ENCODE peak calls at places on chromosomes 3 and 15, in nine cellular contexts. Q is CD8-positive, alpha-beta memory T cell; L is HCT116; D is fibroblast of lung; Z is ovary; J is mesenchymal stem cell; M is PC-3; X is CD4-positive, alpha-beta memory T cell; C is IMR-90. T is an unnamed sample.

GRCh38 chr3:72973031-72973723 is 23.4 kb upstream of the PPP4R2 start:
- DNase-seq in Q (no peak), L (no peak), D (no peak), Z (no peak), J (peak; percentile 72), M (no peak), X (no peak), C (peak; percentile 19), T (no peak)

GRCh38 chr15:62711691-62712454 is 330.7 kb upstream of the TPM1 start:
- DNase-seq in Q (no peak), L (no peak), D (peak; percentile 68), Z (no peak), J (peak; percentile 55), M (peak; percentile 49), X (no peak), C (peak; percentile 51), T (no peak)

GRCh38 chr15:40381818-40382529 is 547 bp upstream of the KNSTRN start:
- DNase-seq in Q (no peak), L (no peak), D (no peak), Z (no peak), J (no peak), M (no peak), X (no peak), C (no peak), T (no peak)

GRCh38 chr15:42890161-42890913 is 30.2 kb downstream of the TTBK2 start:
- DNase-seq in Q (no peak), L (no peak), D (peak; percentile 98), Z (no peak), J (peak; percentile 30), M (peak; percentile 71), X (no peak), C (peak; percentile 88), T (peak; percentile 49)

GRCh38 chr15:101193781-101194180 is 58.1 kb downstream of the CHSY1 start:
- DNase-seq in Q (no peak), L (no peak), D (no peak), Z (no peak), J (no peak), M (no peak), X (no peak), C (no peak), T (no peak)

GRCh38 chr3:155076888-155077287 is 3.2 kb upstream of the MME start:
- DNase-seq in Q (no peak), L (no peak), D (no peak), Z (no peak), J (no peak), M (peak; percentile 34), X (no peak), C (peak; percentile 52), T (no peak)

GRCh38 chr3:12484983-12485327 is 675 bp downstream of the TSEN2 start:
- DNase-seq in Q (no peak), L (no peak), D (no peak), Z (no peak), J (no peak), M (no peak), X (no peak), C (no peak), T (no peak)

GRCh38 chr3:127542441-127542952 is 48.0 kb downstream of the TPRA1 start:
- DNase-seq in Q (no peak), L (no peak), D (no peak), Z (no peak), J (no peak), M (no peak), X (no peak), C (no peak), T (no peak)

GRCh38 chr3:41163399-41163798 is 35.9 kb upstream of the CTNNB1 start:
- DNase-seq in Q (no peak), L (no peak), D (no peak), Z (no peak), J (peak; percentile 89), M (no peak), X (no peak), C (no peak), T (no peak)

GRCh38 chr3:49133226-49133951 is 539 bp upstream of the LAMB2 start:
- DNase-seq in Q (no peak), L (peak; percentile 74), D (peak; percentile 93), Z (peak; percentile 88), J (peak; percentile 94), M (peak; percentile 90), X (no peak), C (peak; percentile 85), T (peak; percentile 69)

GRCh38 chr15:35470441-35470840 is 75.5 kb downstream of the DPH6 start:
- DNase-seq in Q (no peak), L (no peak), D (no peak), Z (no peak), J (no peak), M (no peak), X (no peak), C (no peak), T (no peak)

GRCh38 chr15:49215768-49216739 is 46.0 kb downstream of the GALK2 start:
- DNase-seq in Q (no peak), L (peak; percentile 16), D (peak; percentile 26), Z (no peak), J (no peak), M (peak; percentile 42), X (no peak), C (no peak), T (no peak)

GRCh38 chr3:148131990-148132638 is 565.6 kb upstream of the AGTR1 start:
- DNase-seq in Q (no peak), L (no peak), D (peak; percentile 19), Z (no peak), J (no peak), M (no peak), X (no peak), C (peak; percentile 2), T (no peak)

GRCh38 chr3:39317571-39318169 is 11.8 kb upstream of the CCR8 start:
- DNase-seq in Q (no peak), L (no peak), D (no peak), Z (no peak), J (no peak), M (peak; percentile 32), X (no peak), C (no peak), T (no peak)

GRCh38 chr3:16377196-16377595 is 112.2 kb downstream of the OXNAD1 start:
- DNase-seq in Q (peak; percentile 58), L (no peak), D (no peak), Z (no peak), J (no peak), M (no peak), X (peak; percentile 42), C (no peak), T (no peak)

GRCh38 chr3:146165844-146166243 is 4.9 kb upstream of the PLOD2 start:
- DNase-seq in Q (no peak), L (no peak), D (no peak), Z (no peak), J (no peak), M (no peak), X (no peak), C (no peak), T (no peak)

GRCh38 chr3:146164951-146165350 is 4.0 kb upstream of the PLOD2 start:
- DNase-seq in Q (no peak), L (no peak), D (no peak), Z (no peak), J (no peak), M (no peak), X (no peak), C (no peak), T (no peak)

GRCh38 chr3:146164506-146164905 is 3.5 kb upstream of the PLOD2 start:
- DNase-seq in Q (no peak), L (no peak), D (no peak), Z (no peak), J (no peak), M (peak; percentile 51), X (no peak), C (no peak), T (no peak)

GRCh38 chr3:146165370-146165769 is 4.4 kb upstream of the PLOD2 start:
- DNase-seq in Q (no peak), L (no peak), D (peak; percentile 96), Z (no peak), J (no peak), M (peak; percentile 94), X (no peak), C (peak; percentile 85), T (no peak)

GRCh38 chr3:146166450-146167222 is 5.7 kb upstream of the PLOD2 start:
- DNase-seq in Q (no peak), L (no peak), D (peak; percentile 95), Z (no peak), J (peak; percentile 37), M (peak; percentile 93), X (no peak), C (peak; percentile 83), T (no peak)
- H3K4me3 ChIP-seq in Q (no peak overlapping the region), L (no peak overlapping the region), D (no peak overlapping the region), Z (no peak overlapping the region), J (no peak overlapping the region), M (peak overlapping the region; percentile 11), X (no peak overlapping the region), C (no peak overlapping the region), T (no peak overlapping the region)

GRCh38 chr3:46209053-46209452 is 940 bp upstream of the CCR1 start:
- DNase-seq in Q (no peak), L (no peak), D (no peak), Z (no peak), J (no peak), M (no peak), X (no peak), C (no peak), T (no peak)
- H3K27me3 ChIP-seq in Q (no peaks in the 10 kb centered on the region), L (peaks cover 7% of the 10 kb centered on the region), D (no peaks in the 10 kb centered on the region), Z (no peaks in the 10 kb centered on the region), J (peaks cover 29% of the 10 kb centered on the region), M (no peaks in the 10 kb centered on the region), X (no peaks in the 10 kb centered on the region), C (peaks cover 20% of the 10 kb centered on the region), T (peaks cover 12% of the 10 kb centered on the region)

DNA sequence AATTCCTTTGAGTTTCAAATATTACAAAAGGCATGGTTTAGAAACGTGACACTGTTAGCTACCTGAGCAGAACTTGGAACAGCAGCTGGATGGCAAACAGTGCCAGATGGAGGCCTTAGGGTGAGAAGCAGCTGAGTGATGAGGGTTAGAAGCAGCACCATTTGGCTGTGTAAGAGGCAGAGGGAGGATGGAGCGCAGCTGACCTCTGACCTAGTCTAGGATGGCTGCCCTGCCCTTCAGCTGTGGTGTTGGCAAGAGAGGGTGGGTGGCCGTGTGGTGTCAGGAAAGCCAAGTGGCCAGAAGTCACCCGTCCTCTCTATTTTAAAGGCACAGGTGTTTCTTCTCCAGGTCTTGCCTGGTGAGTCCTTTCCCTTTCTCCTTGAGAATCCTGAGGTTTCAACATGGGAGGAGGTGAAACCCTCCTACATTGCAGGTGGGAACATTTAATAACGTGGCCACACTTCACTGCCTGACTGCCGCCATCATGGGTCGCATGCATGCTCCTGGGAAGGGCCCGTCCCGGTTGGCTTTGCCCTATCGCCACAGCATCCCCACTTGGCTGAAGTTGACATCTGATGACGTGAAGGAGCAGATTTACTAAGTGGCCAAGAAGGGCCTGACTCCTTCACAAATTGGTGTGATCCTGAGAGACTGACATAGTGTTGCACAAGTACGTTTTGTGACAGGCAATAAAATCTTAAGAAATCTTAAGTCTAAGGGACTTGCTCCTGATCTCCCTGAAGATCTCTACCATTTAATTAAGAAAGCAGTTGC is 17.6 kb downstream of the BCL2L10 start:
- DNase-seq in Q (no peak), L (no peak), D (no peak), Z (no peak), J (no peak), M (no peak), X (no peak), C (no peak), T (no peak)
- H3K4me3 ChIP-seq in Q (no peak overlapping the region), L (no peak overlapping the region), D (no peak overlapping the region), Z (no peak overlapping the region), J (no peak overlapping the region), M (no peak overlapping the region), X (no peak overlapping the region), C (no peak overlapping the region), T (no peak overlapping the region)

DNA sequence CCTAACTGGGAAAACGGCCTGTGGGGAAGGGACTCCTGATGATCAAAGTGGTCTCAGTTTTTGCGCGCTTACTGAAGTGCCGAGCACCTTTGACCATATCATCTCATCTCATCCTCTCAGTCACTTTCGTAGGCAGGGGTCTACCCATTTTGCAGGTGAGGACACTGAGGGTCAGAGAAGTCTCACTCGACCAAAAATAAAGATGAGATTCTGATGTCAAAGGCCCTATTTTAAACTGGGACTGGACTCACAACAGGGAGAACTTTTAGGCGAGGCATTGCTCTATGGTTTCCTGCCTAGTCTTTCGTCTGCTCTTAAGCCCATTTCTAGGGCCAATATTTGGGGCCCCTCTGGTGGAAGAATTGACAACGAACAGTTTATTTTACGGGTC is 830 bp downstream of the SLC6A11 start:
- DNase-seq in Q (no peak), L (no peak), D (no peak), Z (no peak), J (no peak), M (peak; percentile 43), X (no peak), C (no peak), T (no peak)
- H3K27me3 ChIP-seq in Q (no peaks in the 10 kb centered on the region), L (peaks cover 37% of the 10 kb centered on the region), D (peaks cover 5% of the 10 kb centered on the region), Z (no peaks in the 10 kb centered on the region), J (no peaks in the 10 kb centered on the region), M (no peaks in the 10 kb centered on the region), X (peaks cover 3% of the 10 kb centered on the region), C (peaks cover 11% of the 10 kb centered on the region), T (peaks cover 5% of the 10 kb centered on the region)